ENCODE peak calls at places on chromosomes 3 and 15, in four cellular contexts. One of them, this sample, is unnamed. For H3K27me3, the result is how much of the 10 kb centered on the place peaks cover.

GRCh38 chr15:53974813-53975212 is 3.4 kb upstream of the UNC13C start:
- DNase-seq in adrenal gland: no peak
- DNase-seq in psoas muscle: no peak
- DNase-seq in WERI-Rb-1: no peak
- DNase-seq in this sample: no peak

GRCh38 chr15:41491889-41492288 is 1.8 kb upstream of the ITPKA start:
- DNase-seq in WERI-Rb-1: no peak
- DNase-seq in psoas muscle: no peak
- DNase-seq in adrenal gland: no peak
- DNase-seq in this sample: no peak

GRCh38 chr3:13470894-13471574 is 9.1 kb upstream of the HDAC11 start:
- DNase-seq in psoas muscle: no peak
- DNase-seq in WERI-Rb-1: no peak
- DNase-seq in adrenal gland: no peak
- DNase-seq in this sample: peak

GRCh38 chr15:74780983-74781672 is 752 bp upstream of the CSK start:
- DNase-seq in adrenal gland: no peak
- DNase-seq in WERI-Rb-1: no peak
- DNase-seq in psoas muscle: no peak
- DNase-seq in this sample: no peak

GRCh38 chr15:51267714-51268105 is 70.7 kb downstream of the CYP19A1 start:
- DNase-seq in adrenal gland: peak
- DNase-seq in psoas muscle: no peak
- DNase-seq in WERI-Rb-1: no peak
- DNase-seq in this sample: no peak

GRCh38 chr3:38725726-38726410 is 76.4 kb upstream of the SCN5A start:
- DNase-seq in WERI-Rb-1: no peak
- DNase-seq in psoas muscle: no peak
- DNase-seq in adrenal gland: no peak
- DNase-seq in this sample: no peak

GRCh38 chr3:195071011-195071728 is 199.8 kb downstream of the XXYLT1 start:
- DNase-seq in WERI-Rb-1: no peak
- DNase-seq in adrenal gland: no peak
- DNase-seq in psoas muscle: peak
- DNase-seq in this sample: peak

GRCh38 chr3:190695225-190695624 is 167.3 kb downstream of the GMNC start:
- DNase-seq in WERI-Rb-1: no peak
- DNase-seq in adrenal gland: no peak
- DNase-seq in psoas muscle: no peak
- DNase-seq in this sample: no peak

GRCh38 chr15:40155270-40155910 is 5.5 kb upstream of the BUB1B start:
- DNase-seq in adrenal gland: no peak
- DNase-seq in WERI-Rb-1: no peak
- DNase-seq in psoas muscle: no peak
- DNase-seq in this sample: peak

GRCh38 chr3:176759815-176760506 is 437.3 kb downstream of the TBL1XR1 start:
- DNase-seq in psoas muscle: no peak
- DNase-seq in adrenal gland: no peak
- DNase-seq in WERI-Rb-1: no peak
- DNase-seq in this sample: no peak

GRCh38 chr3:153756816-153757215 is 364.4 kb upstream of the ARHGEF26 start:
- DNase-seq in WERI-Rb-1: no peak
- DNase-seq in adrenal gland: no peak
- DNase-seq in psoas muscle: no peak
- DNase-seq in this sample: no peak

GRCh38 chr15:71779073-71779797 is 31.1 kb upstream of the NR2E3 start:
- DNase-seq in adrenal gland: no peak
- DNase-seq in WERI-Rb-1: no peak
- DNase-seq in psoas muscle: no peak
- DNase-seq in this sample: no peak

GRCh38 chr15:28942046-28942445 is 56.3 kb downstream of the APBA2 start:
- DNase-seq in adrenal gland: no peak
- DNase-seq in psoas muscle: no peak
- DNase-seq in WERI-Rb-1: no peak
- DNase-seq in this sample: peak
- H3K27ac ChIP-seq in adrenal gland: no peak
- H3K27ac ChIP-seq in psoas muscle: no peak
- H3K27ac ChIP-seq in WERI-Rb-1: no peak
- H3K27ac ChIP-seq in this sample: no peak

GRCh38 chr15:69120732-69121131 is 39.7 kb upstream of the GLCE start:
- DNase-seq in psoas muscle: no peak
- DNase-seq in WERI-Rb-1: no peak
- DNase-seq in adrenal gland: no peak
- DNase-seq in this sample: no peak
- TF ChIP-seq CTCF in psoas muscle: no peak
- TF ChIP-seq CTCF in WERI-Rb-1: no peak
- TF ChIP-seq CTCF in adrenal gland: no peak
- TF ChIP-seq CTCF in this sample: no peak

GRCh38 chr15:89863918-89864317 is 29.9 kb downstream of the AP3S2 start:
- DNase-seq in psoas muscle: no peak
- DNase-seq in WERI-Rb-1: no peak
- DNase-seq in adrenal gland: no peak
- DNase-seq in this sample: no peak
- H3K27me3 ChIP-seq in psoas muscle: under half
- H3K27me3 ChIP-seq in WERI-Rb-1: under half
- H3K27me3 ChIP-seq in adrenal gland: under half
- H3K27me3 ChIP-seq in this sample: under half

GRCh38 chr3:149553781-149554451 is 79.4 kb downstream of the TM4SF4 start:
- DNase-seq in psoas muscle: no peak
- DNase-seq in adrenal gland: peak
- DNase-seq in WERI-Rb-1: no peak
- DNase-seq in this sample: no peak
- H3K27ac ChIP-seq in psoas muscle: peak
- H3K27ac ChIP-seq in adrenal gland: peak
- H3K27ac ChIP-seq in WERI-Rb-1: no peak
- H3K27ac ChIP-seq in this sample: peak

DNA sequence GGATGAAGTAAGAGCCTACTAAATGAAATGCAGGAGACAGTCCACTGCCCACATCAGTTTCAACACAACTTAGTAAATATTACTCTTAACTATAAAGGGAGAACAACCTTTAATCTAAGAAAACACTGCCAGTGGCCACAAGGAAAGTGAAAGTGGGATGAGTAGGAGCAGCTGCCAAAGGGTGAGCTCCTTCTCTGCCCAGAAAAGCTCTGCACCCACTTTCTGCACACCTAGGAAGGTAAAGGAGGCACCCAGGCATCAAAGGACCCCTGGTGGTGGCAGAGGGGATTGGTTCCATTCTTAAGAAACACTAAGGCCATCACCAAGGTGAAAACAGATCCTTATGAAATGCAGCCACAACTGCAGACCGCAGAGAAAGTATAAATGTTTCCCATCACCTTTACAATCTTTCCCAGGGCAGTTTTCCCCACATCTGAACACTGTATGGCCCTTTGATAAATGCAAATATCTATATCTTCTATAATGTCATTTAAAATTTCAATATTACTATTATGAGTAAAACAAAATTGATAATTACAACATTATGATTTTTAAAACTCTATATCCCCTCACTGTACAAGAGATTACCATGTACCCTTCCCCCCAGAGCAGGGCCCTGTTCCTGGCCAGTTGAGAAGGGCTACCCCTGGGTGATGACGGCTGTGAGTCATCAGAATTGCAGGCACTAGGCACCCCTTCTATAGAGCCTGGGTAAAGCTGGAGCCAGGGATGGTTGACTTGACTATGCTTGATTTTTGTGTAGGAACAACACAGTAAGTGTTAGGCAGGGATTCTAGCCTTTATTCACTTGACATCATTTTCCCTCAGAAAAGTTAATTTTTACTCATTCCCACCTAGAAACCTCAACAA is 92.0 kb downstream of the SNRK start:
- DNase-seq in adrenal gland: peak
- DNase-seq in WERI-Rb-1: peak
- DNase-seq in psoas muscle: peak
- DNase-seq in this sample: no peak
- TF ChIP-seq CTCF in adrenal gland: peak
- TF ChIP-seq CTCF in WERI-Rb-1: peak
- TF ChIP-seq CTCF in psoas muscle: peak
- TF ChIP-seq CTCF in this sample: peak

GRCh38 chr15:93362203-93362602 is 273.2 kb upstream of the RGMA start:
- DNase-seq in psoas muscle: no peak
- DNase-seq in WERI-Rb-1: no peak
- DNase-seq in adrenal gland: no peak
- DNase-seq in this sample: no peak
- H3K27me3 ChIP-seq in psoas muscle: under half
- H3K27me3 ChIP-seq in WERI-Rb-1: half or more
- H3K27me3 ChIP-seq in adrenal gland: under half
- H3K27me3 ChIP-seq in this sample: under half

GRCh38 chr3:70861855-70862254 is 549.4 kb upstream of the MDFIC2 start:
- DNase-seq in psoas muscle: no peak
- DNase-seq in WERI-Rb-1: no peak
- DNase-seq in adrenal gland: peak
- DNase-seq in this sample: no peak
- H3K27ac ChIP-seq in psoas muscle: no peak
- H3K27ac ChIP-seq in WERI-Rb-1: no peak
- H3K27ac ChIP-seq in adrenal gland: no peak
- H3K27ac ChIP-seq in this sample: no peak

This sample was measured in upper lobe of right lung.